ENCODE peak calls at places on chromosomes 5 and 9, in four cellular contexts. B, F, Z and Q are unnamed samples.
A peak's percentile ranks its signal among the peaks of the same experiment; 100 is the strongest.

GRCh38 chr9:86732514-86732913 is 214.8 kb downstream of the GAS1 start:
- DNase-seq in B (no peak), Z (peak; percentile 96), F (peak; percentile 92), Q (no peak)

GRCh38 chr5:127941646-127942045 is 141.9 kb upstream of the SLC12A2 start:
- DNase-seq in F (no peak), Z (no peak), B (no peak), Q (no peak)

GRCh38 chr9:36772449-36773370 is 200.0 kb downstream of the MELK start:
- DNase-seq in Z (peak; percentile 65), B (peak; percentile 11), F (peak; percentile 43), Q (peak; percentile 43)

GRCh38 chr5:14946813-14947640 is 75.4 kb upstream of the ANKH start:
- DNase-seq in Z (peak; percentile 76), F (peak; percentile 22), B (peak; percentile 50), Q (peak; percentile 33)

GRCh38 chr5:110377411-110378392 is 348.8 kb downstream of the TMEM232 start:
- DNase-seq in Z (peak; percentile 27), B (no peak), F (no peak), Q (no peak)

GRCh38 chr5:170782438-170782837 is 1.1 kb upstream of the GABRP start:
- DNase-seq in B (no peak), Z (peak; percentile 5), F (no peak), Q (no peak)

GRCh38 chr9:72977670-72978069 is 24.8 kb upstream of the ALDH1A1 start:
- DNase-seq in Z (peak; percentile 61), B (no peak), F (no peak), Q (no peak)

GRCh38 chr5:170536498-170536897 is 32.7 kb downstream of the KCNIP1 start:
- DNase-seq in F (no peak), B (no peak), Z (no peak), Q (no peak)

GRCh38 chr5:1732238-1732880 is 67.3 kb downstream of the MRPL36 start:
- DNase-seq in F (no peak), Z (no peak), B (no peak), Q (peak; percentile 33)

GRCh38 chr5:158451983-158452710 is 593.2 kb upstream of the CLINT1 start:
- DNase-seq in F (no peak), Z (no peak), B (no peak), Q (no peak)

GRCh38 chr5:181052526-181052927 is 12.5 kb downstream of the BTNL9 start:
- DNase-seq in Z (peak; percentile 10), F (peak; percentile 8), B (peak; percentile 69), Q (no peak)

GRCh38 chr9:94867281-94867841 is 140.9 kb downstream of the AOPEP start:
- DNase-seq in B (peak; percentile 17), F (peak; percentile 93), Z (peak; percentile 74), Q (no peak)

GRCh38 chr9:130882696-130883225 is 13.9 kb downstream of the QRFP start:
- DNase-seq in B (no peak), F (no peak), Z (no peak), Q (no peak)

GRCh38 chr9:5876711-5877110 is 14.0 kb upstream of the MLANA start:
- DNase-seq in B (peak; percentile 54), F (no peak), Z (peak; percentile 51), Q (peak; percentile 53)

GRCh38 chr5:96706433-96707111 is 44.4 kb downstream of the CAST start:
- DNase-seq in Z (peak; percentile 88), B (no peak), F (no peak), Q (no peak)

GRCh38 chr9:76884823-76885222 is 21.1 kb downstream of the PRUNE2 start:
- DNase-seq in F (no peak), Z (no peak), B (no peak), Q (no peak)

GRCh38 chr5:175657593-175658271 is at the start of gene HRH2:
- DNase-seq in F (no peak), Z (no peak), B (peak; percentile 78), Q (peak; percentile 89)

GRCh38 chr9:122897969-122898368 is 7.2 kb downstream of the RC3H2 start:
- DNase-seq in B (no peak), Z (peak; percentile 66), F (no peak), Q (no peak)

GRCh38 chr5:174523311-174524159 is 200.8 kb upstream of the MSX2 start:
- DNase-seq in F (no peak), B (no peak), Z (no peak), Q (no peak)

GRCh38 chr5:55694152-55694830 is 17.8 kb downstream of the SLC38A9 start:
- DNase-seq in F (peak; percentile 62), Z (peak; percentile 45), B (peak; percentile 75), Q (peak; percentile 46)

GRCh38 chr5:368162-369084 is 46.9 kb downstream of the AHRR start:
- DNase-seq in Z (no peak), F (peak; percentile 72), B (no peak), Q (no peak)

GRCh38 chr9:120571443-120572257 is 8.3 kb downstream of the CDK5RAP2 start:
- DNase-seq in Z (no peak), F (peak; percentile 53), B (no peak), Q (no peak)

DNA sequence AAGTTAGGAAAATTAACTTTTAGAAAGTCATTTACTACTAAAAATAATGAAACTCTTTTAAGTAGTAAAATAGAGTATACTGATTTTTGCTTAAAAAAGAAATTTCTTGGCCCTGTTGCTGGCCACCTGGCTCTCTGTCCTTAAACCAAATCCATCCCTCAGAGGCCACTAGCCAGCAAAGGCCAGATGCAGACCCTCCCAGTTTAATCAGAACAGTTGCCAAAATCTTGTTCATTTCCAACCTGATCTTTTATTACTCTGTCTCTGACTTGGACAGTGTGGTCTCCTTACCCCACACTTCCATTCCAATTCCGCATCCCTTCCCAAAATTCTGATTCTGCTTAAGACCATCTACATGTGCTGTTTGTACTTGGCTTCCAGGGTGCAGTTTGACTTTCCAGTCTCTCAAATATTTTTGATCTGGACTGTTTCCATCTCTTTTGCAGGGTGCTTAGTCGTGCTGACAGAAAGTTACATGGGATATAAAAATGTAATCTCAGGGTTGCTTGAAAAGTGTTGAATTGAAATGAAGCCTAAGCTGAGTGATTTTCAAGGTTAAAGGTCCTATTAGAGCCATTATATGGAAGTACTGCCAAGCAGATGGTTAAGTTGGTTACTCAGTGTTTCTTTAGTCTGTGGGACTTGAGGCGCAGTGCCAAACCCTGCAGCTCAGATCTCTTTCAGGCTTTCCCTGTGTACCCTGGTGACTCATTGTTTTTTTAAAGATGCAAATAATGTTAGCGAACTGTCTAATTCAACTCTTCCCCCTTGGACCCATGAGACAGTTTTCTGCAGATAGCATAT is 18.4 kb upstream of the DCP2 start:
- DNase-seq in Z (peak; percentile 93), B (no peak), F (peak; percentile 91), Q (no peak)
- H3K4me3 ChIP-seq in Z (no peak overlapping the region), B (no peak overlapping the region), F (no peak overlapping the region), Q (no peak overlapping the region)

DNA sequence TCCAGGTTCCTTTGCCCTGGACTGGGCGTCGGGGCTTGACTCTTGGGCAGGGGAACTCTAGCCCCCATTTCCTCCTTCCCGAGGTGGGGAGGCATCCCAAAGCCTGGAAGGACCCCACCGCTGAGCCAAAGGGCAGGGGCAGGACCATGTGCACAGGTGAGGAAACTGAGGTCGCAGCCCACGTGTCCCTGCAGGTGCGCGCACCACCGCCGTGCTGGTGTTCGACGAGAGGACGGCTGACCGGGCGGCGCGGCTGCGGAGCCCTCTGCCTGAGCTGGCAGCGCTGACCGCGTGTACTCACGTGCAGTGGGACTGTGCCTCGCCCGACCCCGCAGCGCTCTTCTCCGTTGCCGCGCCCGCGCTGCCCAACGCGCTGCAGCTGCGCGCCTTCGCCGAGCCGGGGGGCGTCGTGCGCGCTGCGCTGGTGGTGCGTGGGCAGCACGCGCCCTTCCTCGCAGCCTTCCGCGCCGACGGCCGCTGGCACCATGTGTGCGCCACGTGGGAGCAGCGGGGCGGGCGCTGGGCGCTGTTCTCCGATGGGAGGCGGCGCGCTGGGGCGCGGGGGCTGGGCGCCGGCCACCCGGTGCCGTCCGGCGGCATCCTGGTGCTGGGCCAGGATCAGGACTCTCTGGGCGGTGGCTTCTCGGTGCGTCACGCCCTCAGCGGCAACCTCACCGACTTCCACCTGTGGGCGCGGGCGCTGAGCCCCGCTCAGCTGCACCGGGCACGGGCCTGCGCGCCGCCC is 2.8 kb downstream of the ADGRD2 start:
- DNase-seq in Z (peak; percentile 20), F (no peak), B (peak; percentile 54), Q (no peak)
- H3K4me3 ChIP-seq in Z (no peak overlapping the region), F (no peak overlapping the region), B (peak overlapping the region; percentile 47), Q (peak overlapping the region; percentile 47)

GRCh38 chr5:8138884-8139283 is 269.9 kb downstream of the MTRR start:
- DNase-seq in F (no peak), B (no peak), Z (no peak), Q (no peak)
- H3K4me3 ChIP-seq in F (no peak overlapping the region), B (no peak overlapping the region), Z (no peak overlapping the region), Q (no peak overlapping the region)

DNA sequence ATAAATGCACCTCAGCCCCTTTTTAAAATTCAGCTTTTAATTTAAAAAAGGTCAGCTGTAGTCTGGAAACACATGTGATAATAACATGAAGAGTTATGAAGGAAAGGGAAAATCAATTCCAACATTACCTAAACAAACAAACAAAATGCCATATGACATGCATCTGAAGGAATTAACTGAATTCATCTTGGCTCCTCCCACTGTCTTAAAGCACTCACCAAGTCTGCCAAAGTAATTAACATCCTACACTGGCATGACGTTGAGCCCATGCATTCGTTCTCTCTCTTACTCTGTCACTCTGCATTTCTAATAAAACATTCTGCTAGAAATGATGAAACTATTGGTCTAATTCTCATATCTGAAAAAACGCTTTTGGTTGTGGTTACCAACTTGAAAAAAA is 37.7 kb downstream of the TSSK1B start:
- DNase-seq in F (no peak), B (no peak), Z (peak; percentile 11), Q (no peak)
- H3K4me3 ChIP-seq in F (no peak overlapping the region), B (no peak overlapping the region), Z (no peak overlapping the region), Q (no peak overlapping the region)